ENCODE peak calls at places on chromosomes 16 and 17, in ten cellular contexts. K, A, D, O, P, R, B, Q, U and N are unnamed samples.

GRCh38 chr17:63476494-63476856 is 386 bp upstream of the ACE start:
- DNase-seq in Q (peak; percentile 22), U (no peak), P (peak; percentile 3), R (peak; percentile 31), B (no peak), D (no peak), K (no peak), A (no peak), O (peak; percentile 8), N (peak; percentile 59)

GRCh38 chr17:69732272-69732671 is 317.8 kb downstream of the MAP2K6 start:
- DNase-seq in R (peak; percentile 30), U (no peak), A (no peak), O (no peak), P (no peak), Q (no peak), K (no peak), D (no peak), B (no peak), N (no peak)

GRCh38 chr17:51946311-51946710 is 212.2 kb downstream of the CA10 start:
- DNase-seq in U (no peak), O (no peak), Q (no peak), B (no peak), A (no peak), K (no peak), P (no peak), R (no peak), D (no peak), N (no peak)

GRCh38 chr17:79917902-79918484 is 78.8 kb upstream of the CBX4 start:
- DNase-seq in O (no peak), K (no peak), P (no peak), D (no peak), Q (no peak), R (no peak), A (no peak), B (no peak), U (no peak), N (no peak)

GRCh38 chr16:57013268-57013667 is 23.9 kb downstream of the NLRC5 start:
- DNase-seq in D (no peak), U (no peak), B (no peak), R (no peak), O (no peak), Q (no peak), K (no peak), A (no peak), P (no peak), N (no peak)

GRCh38 chr16:1713933-1714332 is 7.9 kb downstream of the MAPK8IP3 start:
- DNase-seq in B (no peak), R (no peak), U (peak; percentile 84), D (no peak), A (no peak), P (no peak), K (no peak), Q (peak; percentile 65), O (no peak), N (peak; percentile 79)

GRCh38 chr16:67926181-67926742 is 5.4 kb downstream of the CTRL start:
- DNase-seq in P (no peak), K (no peak), A (no peak), R (no peak), B (peak; percentile 58), D (no peak), U (no peak), Q (no peak), O (no peak), N (peak; percentile 71)

GRCh38 chr16:50881953-50882352 is 140.1 kb downstream of the CYLD start:
- DNase-seq in Q (no peak), K (no peak), R (no peak), P (no peak), U (no peak), B (no peak), D (no peak), A (no peak), O (no peak), N (no peak)

GRCh38 chr17:62970617-62971016 is 4.6 kb downstream of the TANC2 start:
- DNase-seq in A (no peak), K (no peak), B (no peak), U (no peak), D (no peak), O (no peak), R (no peak), P (no peak), Q (no peak), N (no peak)

GRCh38 chr17:4594406-4595349 is 10.3 kb downstream of the SMTNL2 start:
- DNase-seq in R (no peak), P (no peak), B (no peak), D (no peak), Q (peak; percentile 41), K (no peak), U (peak; percentile 57), A (no peak), O (peak; percentile 38), N (peak; percentile 84)

GRCh38 chr17:4520881-4521600 is 22.4 kb downstream of the SPNS2 start:
- DNase-seq in K (peak; percentile 41), B (no peak), U (peak; percentile 90), P (no peak), A (no peak), Q (no peak), O (no peak), R (no peak), D (no peak), N (no peak)

GRCh38 chr16:48462146-48462740 is 77.0 kb upstream of the SIAH1 start:
- DNase-seq in U (no peak), B (no peak), P (no peak), K (peak; percentile 22), O (no peak), R (no peak), D (no peak), Q (no peak), A (no peak), N (no peak)

DNA sequence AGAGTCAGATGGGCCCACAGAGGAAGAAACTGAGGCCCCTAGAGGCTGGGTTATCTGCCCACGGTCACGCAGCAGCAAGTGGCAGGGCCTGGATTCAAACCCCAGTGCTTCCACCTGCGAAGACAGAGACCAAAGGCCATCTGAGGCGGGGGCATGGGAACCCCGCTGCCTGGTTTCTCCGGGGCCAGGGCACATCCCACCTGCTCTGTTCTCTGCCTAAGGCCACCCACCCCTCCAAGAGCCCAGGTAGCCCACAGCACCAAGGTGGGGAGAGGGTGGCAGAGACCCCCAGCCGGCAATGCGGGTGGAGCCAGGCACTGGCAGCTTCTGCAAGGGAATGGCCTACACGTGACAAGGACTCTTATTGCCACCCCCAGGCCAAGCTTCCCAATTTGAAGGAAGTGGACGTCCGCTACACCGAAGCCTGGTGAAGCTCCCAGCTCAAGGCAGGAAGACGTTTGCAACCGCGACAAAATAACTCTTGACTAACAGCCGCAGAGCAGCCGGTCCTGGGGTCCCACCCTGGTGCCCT is 69.7 kb upstream of the PLCG2 start:
- DNase-seq in U (peak; percentile 63), K (no peak), Q (no peak), B (no peak), A (no peak), D (no peak), R (no peak), O (no peak), P (no peak), N (no peak)
- H3K4me3 ChIP-seq in U (no peak overlapping the region), K (no peak overlapping the region), Q (no peak overlapping the region), B (no peak overlapping the region), A (no peak overlapping the region), D (no peak overlapping the region), R (no peak overlapping the region), O (no peak overlapping the region), P (no peak overlapping the region), N (no peak overlapping the region)

GRCh38 chr16:28532940-28533647 is 5.7 kb downstream of the NUPR1 start:
- DNase-seq in O (no peak), D (no peak), A (no peak), Q (no peak), U (no peak), P (no peak), R (no peak), B (no peak), K (no peak), N (peak; percentile 21)
- H3K4me3 ChIP-seq in O (no peak overlapping the region), D (no peak overlapping the region), A (no peak overlapping the region), Q (no peak overlapping the region), U (no peak overlapping the region), P (no peak overlapping the region), R (no peak overlapping the region), B (no peak overlapping the region), K (no peak overlapping the region), N (no peak overlapping the region)

DNA sequence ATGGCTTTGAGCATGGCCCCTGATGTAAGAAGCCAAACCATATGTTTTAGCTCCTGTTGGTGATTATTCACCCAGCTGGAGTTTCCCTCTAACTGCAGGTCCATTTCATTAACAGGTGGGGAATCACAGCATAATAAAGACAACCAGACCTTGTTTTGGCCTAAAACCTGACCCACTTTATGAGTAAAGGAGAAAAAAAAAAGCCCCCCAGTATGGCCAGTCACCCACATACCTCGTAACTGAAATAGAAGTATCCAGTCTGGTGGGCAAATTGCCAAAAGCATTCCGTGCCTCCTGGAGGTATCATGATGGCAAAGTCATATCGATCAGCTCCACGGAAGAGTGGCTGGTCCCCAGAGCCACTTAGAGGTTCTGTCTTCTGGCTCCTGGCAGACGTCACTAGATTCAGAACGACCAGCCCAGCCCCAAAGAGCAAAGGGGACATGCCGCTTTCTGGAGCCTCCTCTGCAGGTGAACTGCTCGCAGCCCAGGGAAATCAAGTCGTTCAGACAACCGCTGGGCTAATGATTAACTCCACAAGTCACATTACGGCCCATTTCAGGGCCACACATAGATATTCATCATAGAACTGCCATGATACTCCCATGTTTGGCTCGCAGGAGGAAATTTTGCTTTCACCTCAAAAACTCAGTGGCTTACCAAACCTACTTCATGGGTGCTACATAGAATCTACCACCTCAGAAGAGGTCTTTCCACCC is at the start of gene TMED6:
- DNase-seq in D (no peak), O (no peak), Q (no peak), B (no peak), R (no peak), A (no peak), U (no peak), P (no peak), K (no peak), N (no peak)
- H3K4me3 ChIP-seq in D (no peak within 1 kb of the TSS), O (no peak within 1 kb of the TSS), Q (no peak within 1 kb of the TSS), B (no peak within 1 kb of the TSS), R (no peak within 1 kb of the TSS), A (no peak within 1 kb of the TSS), U (peak within 1 kb of the TSS; percentile 59), P (no peak within 1 kb of the TSS), K (no peak within 1 kb of the TSS), N (no peak within 1 kb of the TSS)

DNA sequence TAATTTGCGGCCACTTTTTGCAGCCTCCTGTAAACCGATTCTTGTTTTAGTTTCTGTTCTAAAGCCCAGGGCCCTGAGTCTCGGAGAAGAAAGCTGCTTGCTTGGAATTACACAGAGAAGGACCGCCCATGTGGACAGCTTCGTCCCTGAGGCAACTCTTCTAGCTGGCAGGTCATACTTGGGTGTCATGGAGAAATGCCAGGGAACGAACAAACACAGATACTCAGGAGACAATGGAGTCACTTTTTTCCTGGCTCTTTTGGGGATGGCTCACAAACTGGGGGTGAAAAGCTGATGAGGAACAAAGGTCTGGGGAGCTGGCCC is 40.8 kb upstream of the GCSH start:
- DNase-seq in D (no peak), K (peak; percentile 37), P (no peak), O (no peak), Q (no peak), B (no peak), A (no peak), R (peak; percentile 46), U (no peak), N (no peak)
- H3K4me3 ChIP-seq in D (no peak overlapping the region), K (no peak overlapping the region), P (no peak overlapping the region), O (no peak overlapping the region), Q (no peak overlapping the region), B (no peak overlapping the region), A (no peak overlapping the region), R (peak overlapping the region; percentile 54), U (no peak overlapping the region), N (no peak overlapping the region)